ENCODE peak calls at places on chromosome 13, in six cellular contexts. E is adrenal gland, D is nephron progenitor cell, M is lower lobe of right lung, V is NB4, Z is Calu3. U is an unnamed sample.
A peak's percentile ranks its signal among the peaks of the same experiment; 100 is the strongest.

GRCh38 chr13:103815619-103816018 is 749.4 kb upstream of the SLC10A2 start:
- DNase-seq in E (no peak), D (no peak), M (no peak), V (no peak), Z (no peak), U (no peak)

GRCh38 chr13:42807866-42808265 is 26.5 kb downstream of the FAM216B start:
- DNase-seq in E (no peak), D (no peak), M (no peak), V (no peak), Z (no peak), U (peak; percentile 61)

GRCh38 chr13:101127741-101128353 is 288.5 kb downstream of the NALCN start:
- DNase-seq in E (no peak), D (peak; percentile 30), M (no peak), V (peak; percentile 48), Z (no peak), U (peak; percentile 63)

GRCh38 chr13:105466376-105466775 is 1069.1 kb downstream of the EFNB2 start:
- DNase-seq in E (no peak), D (no peak), M (no peak), V (no peak), Z (no peak), U (no peak)

GRCh38 chr13:75908137-75908536 is 272.0 kb downstream of the LMO7 start:
- DNase-seq in E (no peak), D (peak; percentile 14), M (no peak), V (no peak), Z (no peak), U (no peak)

GRCh38 chr13:98954313-98954712 is 23.6 kb downstream of the DOCK9 start:
- DNase-seq in E (no peak), D (no peak), M (no peak), V (no peak), Z (no peak), U (no peak)

GRCh38 chr13:66933994-66934393 is 296.1 kb downstream of the PCDH9 start:
- DNase-seq in E (no peak), D (no peak), M (no peak), V (no peak), Z (peak; percentile 0), U (peak; percentile 50)

GRCh38 chr13:85529216-85529590 is 270.0 kb downstream of the SLITRK6 start:
- DNase-seq in E (no peak), D (no peak), M (no peak), V (no peak), Z (no peak), U (no peak)

GRCh38 chr13:67372868-67373464 is 142.8 kb upstream of the PCDH9 start:
- DNase-seq in E (no peak), D (no peak), M (no peak), V (no peak), Z (no peak), U (no peak)

GRCh38 chr13:59534806-59535205 is 628.9 kb downstream of the DIAPH3 start:
- DNase-seq in E (no peak), D (no peak), M (no peak), V (no peak), Z (no peak), U (no peak)

GRCh38 chr13:83880275-83881027 is 1.8 kb downstream of the SLITRK1 start:
- DNase-seq in E (no peak), D (no peak), M (no peak), V (no peak), Z (no peak), U (no peak)

GRCh38 chr13:35690546-35690945 is 214.1 kb upstream of the MAB21L1 start:
- DNase-seq in E (no peak), D (no peak), M (no peak), V (no peak), Z (no peak), U (no peak)

GRCh38 chr13:20258963-20259288 is 26.8 kb upstream of the GJB6 start:
- DNase-seq in E (no peak), D (no peak), M (no peak), V (no peak), Z (no peak), U (no peak)

GRCh38 chr13:108595416-108596257 is 33.8 kb upstream of the MYO16 start:
- DNase-seq in E (no peak), D (peak; percentile 6), M (no peak), V (no peak), Z (no peak), U (no peak)

GRCh38 chr13:27339299-27339698 is 68.7 kb downstream of the RASL11A start:
- DNase-seq in E (no peak), D (peak; percentile 30), M (no peak), V (peak; percentile 77), Z (peak; percentile 43), U (peak; percentile 41)

GRCh38 chr13:103948477-103948876 is 882.3 kb upstream of the SLC10A2 start:
- DNase-seq in E (no peak), D (no peak), M (no peak), V (no peak), Z (no peak), U (no peak)

GRCh38 chr13:63706751-63707150 is 2291.1 kb upstream of the PCDH20 start:
- DNase-seq in E (no peak), D (no peak), M (no peak), V (no peak), Z (no peak), U (no peak)

GRCh38 chr13:20006206-20006605 is 47.7 kb downstream of the ZMYM2 start:
- DNase-seq in E (no peak), D (no peak), M (no peak), V (no peak), Z (no peak), U (no peak)

GRCh38 chr13:45194081-45194939 is 6.5 kb downstream of the KCTD4 start:
- DNase-seq in E (no peak), D (no peak), M (no peak), V (no peak), Z (no peak), U (no peak)

GRCh38 chr13:60165391-60166099 is 1.8 kb upstream of the DIAPH3 start:
- DNase-seq in E (no peak), D (no peak), M (no peak), V (no peak), Z (no peak), U (no peak)

GRCh38 chr13:110636701-110637201 is 21.4 kb downstream of the NAXD start:
- DNase-seq in E (no peak), D (no peak), M (peak; percentile 41), V (no peak), Z (no peak), U (no peak)

GRCh38 chr13:75687145-75687763 is 51.1 kb downstream of the LMO7 start:
- DNase-seq in E (no peak), D (no peak), M (no peak), V (peak; percentile 37), Z (no peak), U (no peak)

GRCh38 chr13:52830946-52831345 is 17.5 kb downstream of the PCDH8 start:
- DNase-seq in E (no peak), D (no peak), M (no peak), V (no peak), Z (no peak), U (peak; percentile 42)

GRCh38 chr13:27043013-27043412 is 128.6 kb downstream of the USP12 start:
- DNase-seq in E (peak; percentile 34), D (no peak), M (no peak), V (peak; percentile 87), Z (peak; percentile 64), U (peak; percentile 82)

GRCh38 chr13:50463662-50464061 is 379.8 kb downstream of the DLEU7 start:
- DNase-seq in E (no peak), D (no peak), M (no peak), V (no peak), Z (no peak), U (no peak)

GRCh38 chr13:86020350-86021002 is 221.3 kb upstream of the SLITRK6 start:
- DNase-seq in E (peak; percentile 19), D (no peak), M (no peak), V (no peak), Z (no peak), U (peak; percentile 19)

GRCh38 chr13:60689571-60689970 is 292.6 kb downstream of the TDRD3 start:
- DNase-seq in E (no peak), D (no peak), M (no peak), V (no peak), Z (no peak), U (no peak)

GRCh38 chr13:46295531-46296464 is 84.1 kb downstream of the LRRC63 start:
- DNase-seq in E (peak; percentile 51), D (no peak), M (peak; percentile 62), V (peak; percentile 98), Z (no peak), U (peak; percentile 22)

GRCh38 chr13:97433727-97434416 is at the start of gene RAP2A:
- DNase-seq in E (peak; percentile 92), D (peak; percentile 93), M (peak; percentile 93), V (peak; percentile 94), Z (peak; percentile 69), U (peak; percentile 78)
- TF ChIP-seq CTCF in E (no peak), D (no peak), M (no peak), V (no peak), Z (no peak), U (no peak)

DNA sequence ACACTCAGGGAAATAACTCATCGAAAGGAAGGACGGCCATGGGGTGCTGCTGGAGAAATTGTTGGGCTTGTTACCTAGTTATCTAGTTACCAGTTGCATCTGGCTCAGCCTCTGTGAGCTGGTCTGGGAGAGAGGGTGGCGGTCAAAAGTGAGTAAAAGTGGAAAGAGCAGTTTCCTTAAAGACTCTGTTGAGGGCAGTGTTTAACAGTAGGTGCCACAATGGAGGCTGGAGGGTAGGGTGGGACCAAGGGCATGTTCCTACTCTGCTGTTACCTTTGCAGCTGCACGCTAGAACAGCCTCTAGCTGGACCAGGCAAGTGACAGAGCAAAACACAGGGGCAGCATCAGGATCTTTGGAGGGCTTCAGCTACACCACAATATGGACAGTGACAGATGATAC is 228.8 kb upstream of the STARD13 start:
- DNase-seq in E (no peak), D (no peak), M (no peak), V (no peak), Z (no peak), U (no peak)
- TF ChIP-seq CTCF in E (no peak), D (no peak), M (no peak), V (no peak), Z (no peak), U (no peak)

GRCh38 chr13:31827707-31828106 is 88.4 kb downstream of the RXFP2 start:
- DNase-seq in E (no peak), D (no peak), M (no peak), V (no peak), Z (no peak), U (no peak)

GRCh38 chr13:31824705-31825512 is 85.6 kb downstream of the RXFP2 start:
- DNase-seq in E (no peak), D (no peak), M (no peak), V (peak; percentile 51), Z (no peak), U (no peak)
- TF ChIP-seq CTCF in E (no peak), D (no peak), M (no peak), V (peak; percentile 24), Z (no peak), U (no peak)

DNA sequence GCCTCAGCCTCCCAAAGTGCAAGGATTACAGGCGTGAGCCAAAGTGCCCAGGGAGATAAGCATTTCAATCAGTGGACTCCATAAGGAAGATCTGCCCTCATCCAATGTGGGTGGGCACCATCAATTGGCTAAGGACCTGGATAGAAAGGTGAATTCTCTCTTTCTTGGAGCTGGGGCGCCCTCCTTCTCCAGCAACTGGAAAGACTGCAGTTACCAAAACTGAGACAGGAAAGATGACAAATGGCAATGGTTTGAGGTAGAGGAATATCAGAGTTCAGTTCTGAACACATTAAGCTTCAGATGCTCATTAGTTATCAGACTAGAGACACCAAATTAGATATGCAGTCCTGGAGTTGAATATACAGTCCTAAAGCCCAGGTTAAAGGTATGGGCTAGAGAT is 10.5 kb upstream of the ELF1 start:
- DNase-seq in E (no peak), D (no peak), M (no peak), V (peak; percentile 53), Z (no peak), U (no peak)
- TF ChIP-seq CTCF in E (no peak), D (no peak), M (no peak), V (no peak), Z (no peak), U (no peak)

U was measured in RWPE1.